ENCODE peak calls at places on chromosomes 2 and 18, in eight cellular contexts. C is GDM1; E is G401; F is T-cell; T is stimulated activated CD4-positive, alpha-beta T cell treated with anti-CD3 and anti-CD28 coated beads, Interleukin-12 subunit alpha, Interleukin-12 subunit beta, amount 100 ng/mL, for 4 hours; H is A549; M is anterior cingulate cortex; Z is KBM-7. O is an unnamed sample.

GRCh38 chr2:209331291-209331844 is 92.5 kb upstream of the MAP2 start:
- DNase-seq in C (no peak), E (peak; percentile 39), F (no peak), T (no peak), H (peak; percentile 4), M (no peak), Z (peak; percentile 23), O (no peak)

GRCh38 chr2:72993147-72993546 is 75.8 kb downstream of the EMX1 start:
- DNase-seq in C (peak; percentile 9), E (peak; percentile 56), F (peak; percentile 16), T (peak; percentile 16), H (peak; percentile 89), M (no peak), Z (peak; percentile 68), O (peak; percentile 24)

GRCh38 chr2:105802587-105802986 is 57.9 kb downstream of the NCK2 start:
- DNase-seq in C (no peak), E (no peak), F (peak; percentile 47), T (peak; percentile 34), H (no peak), M (no peak), Z (peak; percentile 26), O (peak; percentile 72)

GRCh38 chr18:24138884-24139616 is at the start of gene CABYR:
- DNase-seq in C (no peak), E (peak; percentile 61), F (peak; percentile 78), T (peak; percentile 68), H (peak; percentile 58), M (peak; percentile 77), Z (no peak), O (peak; percentile 77)

GRCh38 chr2:29113027-29113686 is 2.1 kb upstream of the CLIP4 start:
- DNase-seq in C (no peak), E (no peak), F (no peak), T (no peak), H (no peak), M (no peak), Z (no peak), O (no peak)

GRCh38 chr18:56495884-56496283 is 142.5 kb downstream of the TXNL1 start:
- DNase-seq in C (no peak), E (no peak), F (no peak), T (no peak), H (no peak), M (no peak), Z (no peak), O (no peak)

GRCh38 chr2:232333361-232334135 is 45.0 kb upstream of the ALPP start:
- DNase-seq in C (no peak), E (no peak), F (no peak), T (no peak), H (peak; percentile 19), M (no peak), Z (no peak), O (no peak)

GRCh38 chr2:67733517-67733916 is 329.3 kb downstream of the C1D start:
- DNase-seq in C (no peak), E (no peak), F (no peak), T (no peak), H (peak; percentile 21), M (peak; percentile 10), Z (peak; percentile 32), O (no peak)

GRCh38 chr2:145066151-145066661 is 546.3 kb upstream of the ZEB2 start:
- DNase-seq in C (no peak), E (no peak), F (no peak), T (no peak), H (no peak), M (no peak), Z (no peak), O (no peak)

GRCh38 chr2:75627902-75628504 is 18.6 kb upstream of the MRPL19 start:
- DNase-seq in C (peak; percentile 16), E (peak; percentile 75), F (peak; percentile 49), T (peak; percentile 54), H (peak; percentile 80), M (peak; percentile 53), Z (peak; percentile 73), O (peak; percentile 25)

GRCh38 chr2:133972786-133973185 is 281.1 kb upstream of the MGAT5 start:
- DNase-seq in C (no peak), E (peak; percentile 45), F (no peak), T (no peak), H (no peak), M (peak; percentile 14), Z (no peak), O (no peak)

GRCh38 chr2:237682901-237683670 is 55.7 kb downstream of the LRRFIP1 start:
- DNase-seq in C (no peak), E (no peak), F (no peak), T (no peak), H (no peak), M (no peak), Z (no peak), O (no peak)

GRCh38 chr18:59839931-59840685 is 59.7 kb upstream of the PMAIP1 start:
- DNase-seq in C (no peak), E (no peak), F (no peak), T (no peak), H (peak; percentile 17), M (no peak), Z (no peak), O (no peak)

GRCh38 chr18:9055185-9055584 is 47.3 kb upstream of the NDUFV2 start:
- DNase-seq in C (no peak), E (peak; percentile 73), F (no peak), T (no peak), H (peak; percentile 13), M (no peak), Z (peak; percentile 34), O (no peak)

GRCh38 chr2:7951001-7951400 is 730.9 kb upstream of the ID2 start:
- DNase-seq in C (no peak), E (no peak), F (no peak), T (no peak), H (no peak), M (no peak), Z (no peak), O (no peak)

GRCh38 chr2:240948905-240949790 is 43.0 kb downstream of the CROCC2 start:
- DNase-seq in C (no peak), E (no peak), F (no peak), T (no peak), H (no peak), M (no peak), Z (no peak), O (no peak)